ENCODE peak calls at places on chromosome 7, in ten cellular contexts. R, O, J, E, D, Q, S, W, N and G are unnamed samples.

GRCh38 chr7:15781944-15782343 is 95.5 kb upstream of the MEOX2 start:
- DNase-seq in E (no peak), D (no peak), R (no peak), Q (no peak), W (no peak), O (no peak), S (no peak), N (no peak), J (no peak), G (no peak)

GRCh38 chr7:17915796-17916195 is 24.5 kb downstream of the SNX13 start:
- DNase-seq in D (no peak), R (no peak), J (no peak), W (no peak), Q (no peak), E (no peak), S (no peak), N (no peak), O (no peak), G (no peak)

GRCh38 chr7:36119005-36119711 is 33.9 kb upstream of the EEPD1 start:
- DNase-seq in N (no peak), W (no peak), R (no peak), O (no peak), E (no peak), S (peak), Q (no peak), D (no peak), J (peak), G (no peak)

GRCh38 chr7:5495581-5496375 is 72.1 kb upstream of the TNRC18 start:
- DNase-seq in E (peak), O (no peak), D (no peak), N (no peak), S (no peak), J (no peak), Q (no peak), R (no peak), W (no peak), G (peak)

GRCh38 chr7:46215987-46216567 is 295.0 kb upstream of the IGFBP3 start:
- DNase-seq in O (peak), Q (no peak), W (no peak), R (no peak), N (no peak), D (no peak), J (peak), S (no peak), E (peak), G (no peak)

GRCh38 chr7:155291045-155291530 is 6.6 kb upstream of the INSIG1 start:
- DNase-seq in S (no peak), W (no peak), J (peak), R (no peak), N (no peak), E (peak), D (peak), Q (peak), O (no peak), G (no peak)

GRCh38 chr7:100162874-100163533 is 4.5 kb upstream of the TRAPPC14 start:
- DNase-seq in D (no peak), E (no peak), N (no peak), J (no peak), W (no peak), Q (no peak), O (no peak), S (no peak), R (no peak), G (no peak)

GRCh38 chr7:1024331-1024761 is 20.0 kb upstream of the GPR146 start:
- DNase-seq in W (no peak), R (no peak), Q (no peak), O (no peak), J (no peak), D (no peak), S (no peak), E (no peak), N (no peak), G (no peak)

GRCh38 chr7:86833360-86833759 is 189.7 kb downstream of the GRM3 start:
- DNase-seq in O (no peak), R (no peak), W (no peak), Q (no peak), D (peak), J (no peak), N (no peak), S (no peak), E (no peak), G (no peak)

GRCh38 chr7:124324262-124324661 is 291.4 kb upstream of the TMEM229A start:
- DNase-seq in D (no peak), S (no peak), J (no peak), Q (no peak), R (no peak), W (no peak), O (no peak), N (no peak), E (no peak), G (no peak)

GRCh38 chr7:1651031-1651446 is 19.0 kb upstream of the ELFN1 start:
- DNase-seq in J (no peak), E (no peak), W (no peak), Q (no peak), S (no peak), D (no peak), R (no peak), N (no peak), O (no peak), G (no peak)

GRCh38 chr7:51010534-51010933 is 227.8 kb upstream of the GRB10 start:
- DNase-seq in E (no peak), D (no peak), S (no peak), J (no peak), N (no peak), R (no peak), Q (no peak), W (no peak), O (no peak), G (no peak)

GRCh38 chr7:113143486-113144257 is 25.3 kb upstream of the SMIM30 start:
- DNase-seq in S (no peak), J (no peak), O (no peak), W (no peak), D (no peak), Q (no peak), N (no peak), E (no peak), R (no peak), G (no peak)

GRCh38 chr7:32506266-32507054 is 11.2 kb downstream of the AVL9 start:
- DNase-seq in W (no peak), E (no peak), D (no peak), J (peak), R (peak), N (no peak), O (no peak), Q (peak), S (no peak), G (no peak)

GRCh38 chr7:41581041-41581440 is 121.8 kb downstream of the INHBA start:
- DNase-seq in N (no peak), D (no peak), R (no peak), O (no peak), J (no peak), W (no peak), E (no peak), Q (no peak), S (no peak), G (no peak)

GRCh38 chr7:100247152-100247757 is 27.5 kb downstream of the PVRIG start:
- DNase-seq in N (peak), E (no peak), W (peak), O (peak), R (no peak), J (peak), D (peak), S (no peak), Q (peak), G (no peak)

GRCh38 chr7:16739863-16740622 is 13.5 kb upstream of the TSPAN13 start:
- DNase-seq in Q (peak), O (no peak), W (no peak), N (no peak), R (no peak), E (peak), S (peak), D (no peak), J (peak), G (no peak)

GRCh38 chr7:127391591-127392181 is 822 bp downstream of the ZNF800 start:
- DNase-seq in N (no peak), R (peak), W (no peak), S (no peak), J (peak), O (peak), Q (no peak), E (peak), D (peak), G (peak)

GRCh38 chr7:92179393-92179924 is 517 bp upstream of the LRRD1 start:
- DNase-seq in W (no peak), Q (no peak), N (no peak), O (no peak), J (no peak), E (peak), S (no peak), R (no peak), D (no peak), G (no peak)

GRCh38 chr7:22639400-22639799 is 87.6 kb upstream of the IL6 start:
- DNase-seq in N (no peak), Q (no peak), R (no peak), D (no peak), E (no peak), O (no peak), S (no peak), J (peak), W (no peak), G (no peak)

GRCh38 chr7:148704966-148705365 is 6.3 kb downstream of the CUL1 start:
- DNase-seq in D (no peak), O (no peak), E (no peak), Q (no peak), R (no peak), N (no peak), S (no peak), J (no peak), W (no peak), G (no peak)

GRCh38 chr7:17095001-17095574 is 203.4 kb upstream of the AHR start:
- DNase-seq in Q (peak), D (peak), E (no peak), O (no peak), W (no peak), N (no peak), J (peak), R (no peak), S (peak), G (no peak)

GRCh38 chr7:25831901-25832411 is 320.0 kb upstream of the NFE2L3 start:
- DNase-seq in D (no peak), W (no peak), S (no peak), R (no peak), O (no peak), Q (no peak), E (no peak), N (no peak), J (no peak), G (no peak)

GRCh38 chr7:101185258-101185839 is 5.3 kb upstream of the NAT16 start:
- DNase-seq in O (no peak), R (no peak), N (no peak), S (no peak), Q (no peak), J (no peak), D (no peak), E (no peak), W (no peak), G (no peak)

GRCh38 chr7:84811427-84811826 is 375.4 kb downstream of the SEMA3D start:
- DNase-seq in N (no peak), W (no peak), O (no peak), E (no peak), S (no peak), D (no peak), J (no peak), Q (no peak), R (no peak), G (no peak)

GRCh38 chr7:141356096-141356495 is 195.1 kb upstream of the AGK start:
- DNase-seq in R (no peak), N (no peak), W (no peak), S (no peak), O (no peak), Q (no peak), E (no peak), D (no peak), J (peak), G (no peak)

GRCh38 chr7:102044641-102044983 is 227.2 kb downstream of the CUX1 start:
- DNase-seq in J (no peak), Q (no peak), D (no peak), N (no peak), E (no peak), S (no peak), W (no peak), R (no peak), O (no peak), G (no peak)

GRCh38 chr7:43647772-43648643 is 65.1 kb downstream of the STK17A start:
- DNase-seq in N (no peak), D (peak), J (peak), O (no peak), S (peak), Q (peak), W (no peak), E (peak), R (peak), G (peak)

GRCh38 chr7:81268551-81268950 is 349.7 kb upstream of the SEMA3C start:
- DNase-seq in D (no peak), R (no peak), N (no peak), S (no peak), W (no peak), E (no peak), Q (no peak), J (peak), O (no peak), G (no peak)